ENCODE peak calls at places on chromosome 2, in six cellular contexts. K, T, E, C, M and U are unnamed samples.

GRCh38 chr2:50840346-50841124 is 191.4 kb downstream of the NRXN1 start:
- DNase-seq in T (no peak), C (no peak), K (no peak), E (no peak), M (no peak), U (no peak)

GRCh38 chr2:209091026-209091425 is 332.8 kb upstream of the MAP2 start:
- DNase-seq in C (no peak), T (no peak), M (no peak), E (no peak), K (no peak), U (no peak)

GRCh38 chr2:176643711-176644110 is 374.5 kb downstream of the MTX2 start:
- DNase-seq in T (no peak), C (no peak), K (peak; percentile 26), M (peak; percentile 69), E (peak; percentile 44), U (no peak)

GRCh38 chr2:140808816-140809215 is 1322.0 kb downstream of the LRP1B start:
- DNase-seq in K (peak; percentile 8), T (no peak), C (no peak), M (no peak), E (no peak), U (no peak)

GRCh38 chr2:160252278-160252887 is 52.3 kb upstream of the ITGB6 start:
- DNase-seq in T (no peak), M (no peak), E (no peak), K (peak; percentile 22), C (no peak), U (no peak)

GRCh38 chr2:67070826-67071225 is 326.3 kb upstream of the ETAA1 start:
- DNase-seq in C (no peak), E (no peak), T (no peak), M (no peak), K (no peak), U (no peak)

GRCh38 chr2:179749210-179749609 is 112.2 kb downstream of the ZNF385B start:
- DNase-seq in C (no peak), K (no peak), M (no peak), T (no peak), E (no peak), U (no peak)

GRCh38 chr2:44549856-44550255 is 188.1 kb downstream of the CAMKMT start:
- DNase-seq in M (no peak), K (no peak), T (no peak), E (no peak), C (no peak), U (no peak)

GRCh38 chr2:68741238-68741637 is 6.6 kb downstream of the ARHGAP25 start:
- DNase-seq in T (no peak), C (no peak), K (no peak), E (no peak), M (no peak), U (peak; percentile 45)

GRCh38 chr2:6937582-6937981 is 20.4 kb downstream of the RNF144A start:
- DNase-seq in K (no peak), T (no peak), E (no peak), C (no peak), M (no peak), U (peak; percentile 72)

GRCh38 chr2:203584784-203585183 is 49.7 kb upstream of the RAPH1 start:
- DNase-seq in E (no peak), T (no peak), K (peak; percentile 15), C (no peak), M (no peak), U (no peak)

GRCh38 chr2:5839563-5839962 is 147.4 kb downstream of the SOX11 start:
- DNase-seq in E (no peak), T (no peak), K (no peak), M (no peak), C (no peak), U (no peak)

GRCh38 chr2:134167015-134167414 is 86.9 kb upstream of the MGAT5 start:
- DNase-seq in K (no peak), M (no peak), T (no peak), E (no peak), C (no peak), U (no peak)

GRCh38 chr2:72143441-72144356 is 4.0 kb downstream of the CYP26B1 start:
- DNase-seq in M (peak; percentile 65), E (no peak), K (no peak), T (no peak), C (peak; percentile 20), U (no peak)

GRCh38 chr2:68435605-68436004 is 31.5 kb downstream of the FBXO48 start:
- DNase-seq in K (no peak), C (no peak), T (no peak), E (no peak), M (no peak), U (no peak)

GRCh38 chr2:226307440-226308365 is 491.9 kb downstream of the IRS1 start:
- DNase-seq in T (no peak), E (no peak), C (no peak), M (no peak), K (no peak), U (no peak)

GRCh38 chr2:180980943-180981898 is 816 bp downstream of the UBE2E3 start:
- DNase-seq in M (peak; percentile 59), C (peak; percentile 33), E (peak; percentile 31), K (no peak), T (no peak), U (no peak)

DNA sequence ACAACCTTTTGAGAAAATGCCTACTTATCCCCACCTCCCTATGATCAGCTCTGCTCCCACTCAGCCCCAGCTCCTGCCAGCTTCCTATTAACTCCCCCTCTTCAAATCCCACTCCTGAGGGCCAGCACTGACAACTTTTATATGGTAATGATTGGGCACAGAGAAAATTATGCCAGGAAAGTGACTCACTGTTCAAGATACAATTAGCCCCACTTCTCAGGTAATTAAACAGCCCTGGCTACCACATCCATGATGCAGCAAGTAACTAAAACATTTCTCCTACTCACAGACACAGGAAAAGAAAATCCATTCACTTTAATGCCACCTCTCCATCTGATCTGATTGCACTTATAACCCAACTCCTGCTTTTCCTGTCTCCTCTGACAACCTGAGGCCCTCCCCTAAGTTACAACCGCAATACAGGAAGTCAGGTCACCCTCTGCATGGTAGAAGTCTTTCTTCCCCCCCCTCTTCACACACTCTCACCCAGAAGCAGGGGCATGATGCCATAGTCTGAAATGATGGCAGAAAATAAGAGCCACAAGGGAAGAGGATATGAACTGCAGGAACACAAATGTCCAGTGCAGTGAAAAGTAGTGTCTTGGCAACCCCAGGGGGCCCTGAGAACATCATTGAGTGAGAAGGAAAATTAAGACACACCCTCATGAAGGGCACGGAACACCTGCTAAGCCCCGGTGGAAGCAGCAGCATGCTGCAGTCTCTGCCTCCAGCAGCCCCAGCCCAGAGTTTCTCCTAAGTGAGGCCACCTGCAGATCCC is 54.4 kb downstream of the STK39 start:
- DNase-seq in T (no peak), M (no peak), E (no peak), K (no peak), C (no peak), U (no peak)
- TF ChIP-seq POLR2A in T (no peak), M (no peak), E (no peak), K (no peak), C (no peak), U (no peak)

GRCh38 chr2:200408428-200409311 is 101.2 kb downstream of the KCTD18 start:
- DNase-seq in T (no peak), E (no peak), M (no peak), C (peak; percentile 47), K (peak; percentile 52), U (no peak)
- TF ChIP-seq EP300 in T (no peak), E (no peak), M (no peak), C (no peak), K (peak; percentile 43), U (no peak)

GRCh38 chr2:10385501-10385900 is 62.6 kb downstream of the ODC1 start:
- DNase-seq in C (no peak), T (no peak), K (no peak), M (no peak), E (no peak), U (no peak)

GRCh38 chr2:10382313-10383061 is 65.6 kb downstream of the ODC1 start:
- DNase-seq in C (peak; percentile 59), K (no peak), T (peak; percentile 60), E (no peak), M (no peak), U (no peak)

GRCh38 chr2:10387033-10387432 is 61.1 kb downstream of the ODC1 start:
- DNase-seq in E (no peak), T (no peak), K (no peak), C (no peak), M (no peak), U (no peak)

GRCh38 chr2:10385933-10386773 is 62.0 kb downstream of the ODC1 start:
- DNase-seq in C (no peak), K (peak; percentile 34), T (no peak), E (no peak), M (no peak), U (no peak)

DNA sequence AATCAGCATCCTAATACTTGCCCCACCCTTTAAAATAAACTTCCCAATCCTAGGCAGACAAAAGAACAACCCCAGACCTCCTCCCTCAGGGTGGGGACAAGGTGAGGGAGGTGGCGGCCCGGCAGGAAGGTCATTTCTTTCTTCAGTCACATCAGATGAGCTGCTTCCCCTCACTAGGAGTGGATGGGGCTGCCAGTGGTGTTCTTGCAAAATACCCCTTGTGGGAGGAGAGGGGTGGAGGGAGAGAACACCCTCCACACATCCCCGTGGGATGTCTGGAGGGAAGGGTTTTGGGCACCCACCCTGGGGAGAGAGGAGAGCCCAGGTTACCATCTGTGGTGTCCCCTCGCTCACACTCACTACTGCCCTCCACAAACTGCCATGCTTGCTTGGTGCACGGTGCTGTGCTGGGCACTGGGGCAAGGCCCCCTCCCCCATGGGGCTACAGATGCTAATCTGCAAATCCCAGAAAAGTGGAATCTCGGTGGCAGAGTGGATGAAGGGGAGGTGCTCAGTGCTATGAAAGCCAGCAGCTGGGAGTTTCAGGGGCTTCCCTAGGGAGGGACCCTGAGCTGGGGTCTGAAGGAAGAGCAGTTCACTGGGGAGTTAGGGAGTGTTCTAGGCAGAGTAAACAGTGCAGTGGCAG is 63.9 kb downstream of the ODC1 start:
- DNase-seq in K (no peak), C (no peak), T (no peak), M (no peak), E (no peak), U (no peak)
- H3K4me1 ChIP-seq in K (peaks cover 12% of the 10 kb centered on the region), C (peaks cover 69% of the 10 kb centered on the region), T (peaks cover 19% of the 10 kb centered on the region), M (peaks cover 36% of the 10 kb centered on the region), E (no peaks in the 10 kb centered on the region), U (peaks cover 46% of the 10 kb centered on the region)

GRCh38 chr2:101287303-101287702 is 21.2 kb downstream of the RNF149 start:
- DNase-seq in M (no peak), E (no peak), C (no peak), K (no peak), T (no peak), U (no peak)
- TF ChIP-seq POLR2A in M (no peak), E (no peak), C (no peak), K (no peak), T (no peak), U (no peak)

GRCh38 chr2:225158360-225158759 is 116.1 kb upstream of the DOCK10 start:
- DNase-seq in C (no peak), K (no peak), M (no peak), E (no peak), T (no peak), U (no peak)

GRCh38 chr2:225157052-225157451 is 114.8 kb upstream of the DOCK10 start:
- DNase-seq in T (no peak), M (no peak), C (no peak), K (no peak), E (no peak), U (no peak)
- TF ChIP-seq EP300 in T (no peak), M (no peak), C (no peak), K (no peak), E (no peak), U (no peak)